ENCODE peak calls at places on chromosomes 16 and 17, in ten cellular contexts. S is neural progenitor cell; T is BJ; A is heart right ventricle; G is psoas muscle; I is CD4-positive, alpha-beta T cell; E is neural crest cell; O is fibroblast of pulmonary artery; R is AG09309; K is Calu3. U is an unnamed sample.

GRCh38 chr16:47887496-47887895 is 268.3 kb downstream of the ABCC12 start:
- DNase-seq in A (no peak), O (peak), K (no peak), I (no peak), E (no peak), G (no peak), T (no peak), S (peak), R (no peak), U (no peak)

GRCh38 chr16:85524630-85525463 is 88.3 kb upstream of the GSE1 start:
- DNase-seq in A (peak), R (no peak), G (peak), T (no peak), E (no peak), K (peak), O (peak), S (peak), I (no peak), U (no peak)

GRCh38 chr16:8519179-8519578 is 71.1 kb downstream of the TMEM114 start:
- DNase-seq in T (no peak), G (no peak), K (no peak), E (no peak), I (no peak), S (no peak), R (no peak), A (no peak), O (no peak), U (no peak)

GRCh38 chr16:47983999-47984580 is 171.7 kb downstream of the ABCC12 start:
- DNase-seq in G (no peak), I (no peak), A (no peak), S (no peak), T (no peak), E (no peak), K (no peak), R (no peak), O (no peak), U (no peak)

GRCh38 chr16:30609002-30609927 is 924 bp downstream of the ZNF689 start:
- DNase-seq in O (peak), R (no peak), S (peak), A (peak), T (no peak), E (peak), G (peak), I (peak), K (peak), U (peak)

GRCh38 chr17:51660266-51660665 is 399.9 kb downstream of the UTP18 start:
- DNase-seq in O (no peak), A (no peak), T (no peak), I (no peak), E (no peak), K (no peak), S (no peak), R (no peak), G (no peak), U (no peak)

GRCh38 chr16:2483160-2483559 is 8.2 kb downstream of the TBC1D24 start:
- DNase-seq in S (no peak), R (no peak), G (no peak), I (no peak), E (no peak), O (no peak), T (no peak), K (no peak), A (no peak), U (peak)

GRCh38 chr16:57800213-57801097 is 1.8 kb downstream of the KIFC3 start:
- DNase-seq in T (no peak), I (no peak), O (no peak), S (no peak), A (no peak), E (no peak), G (no peak), K (no peak), R (no peak), U (no peak)

GRCh38 chr16:782766-783403 is 5.3 kb downstream of the RPUSD1 start:
- DNase-seq in O (no peak), I (no peak), K (no peak), R (no peak), S (no peak), G (no peak), E (no peak), T (no peak), A (no peak), U (no peak)

GRCh38 chr16:2009302-2009711 is 314 bp downstream of the ZNF598 start:
- DNase-seq in S (no peak), G (no peak), A (no peak), R (no peak), E (no peak), I (no peak), K (peak), T (no peak), O (no peak), U (no peak)

GRCh38 chr16:22732315-22732840 is 81.6 kb upstream of the HS3ST2 start:
- DNase-seq in A (no peak), R (no peak), I (no peak), E (no peak), K (no peak), S (no peak), T (no peak), G (no peak), O (no peak), U (no peak)

GRCh38 chr17:76467366-76467765 is at the start of gene AANAT:
- DNase-seq in S (peak), O (no peak), K (no peak), T (no peak), E (no peak), I (no peak), R (no peak), G (no peak), A (no peak), U (peak)

GRCh38 chr16:84330685-84331050 is 36.0 kb downstream of the WFDC1 start:
- DNase-seq in K (no peak), T (no peak), A (no peak), E (no peak), S (no peak), I (no peak), R (no peak), O (no peak), G (no peak), U (no peak)

GRCh38 chr17:35341465-35341992 is 31.9 kb downstream of the SLFN11 start:
- DNase-seq in E (no peak), G (no peak), I (no peak), A (no peak), S (no peak), R (no peak), O (no peak), K (no peak), T (no peak), U (no peak)

GRCh38 chr16:73033271-73033998 is 14.5 kb downstream of the ZFHX3 start:
- DNase-seq in I (no peak), A (no peak), E (peak), K (no peak), O (no peak), S (peak), G (no peak), T (no peak), R (no peak), U (no peak)

GRCh38 chr16:73032548-73033270 is 15.2 kb downstream of the ZFHX3 start:
- DNase-seq in T (no peak), R (no peak), S (peak), O (no peak), A (no peak), G (no peak), I (no peak), K (no peak), E (no peak), U (no peak)

GRCh38 chr16:73028263-73028662 is 19.7 kb downstream of the ZFHX3 start:
- DNase-seq in O (no peak), I (no peak), A (no peak), K (no peak), S (no peak), T (no peak), E (no peak), G (no peak), R (no peak), U (no peak)

GRCh38 chr16:73028721-73029361 is 19.1 kb downstream of the ZFHX3 start:
- DNase-seq in I (no peak), O (no peak), A (no peak), T (no peak), S (no peak), G (no peak), R (no peak), K (no peak), E (no peak), U (no peak)

DNA sequence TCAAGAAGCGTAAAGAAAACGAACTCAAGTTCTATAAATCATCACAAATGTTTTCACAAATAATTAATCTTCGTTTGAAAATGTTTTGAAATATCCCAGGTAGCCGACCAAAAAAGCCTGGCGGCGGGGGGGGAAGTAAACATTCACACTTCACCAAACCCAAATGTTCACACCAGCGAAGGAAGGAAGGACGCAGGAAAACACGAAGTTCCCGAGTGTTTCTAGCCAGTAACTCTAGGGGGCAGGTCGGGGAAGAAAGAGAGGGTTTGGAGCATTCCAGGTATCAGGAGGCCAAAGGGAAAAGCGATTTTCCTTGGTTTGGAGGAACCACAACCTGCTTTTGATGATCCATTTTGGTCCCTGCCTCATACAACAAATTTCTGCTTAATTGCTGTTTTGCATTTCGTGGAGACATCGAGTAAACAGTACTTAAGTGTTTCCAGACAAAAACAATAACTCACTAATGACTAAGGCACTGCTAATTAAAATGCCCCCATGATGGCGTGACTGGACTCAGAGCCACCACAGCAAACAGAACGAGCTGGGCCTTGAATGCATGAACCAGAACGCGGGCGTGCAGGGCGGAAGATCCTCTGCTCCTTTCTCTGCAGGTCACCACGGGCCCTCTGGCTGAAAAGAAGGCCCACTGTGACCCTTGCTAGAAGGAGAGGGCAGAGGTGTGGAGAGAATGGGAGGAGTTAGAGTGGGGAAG is 16.6 kb downstream of the ZFHX3 start:
- DNase-seq in A (no peak), I (no peak), R (no peak), O (no peak), T (peak), G (no peak), K (no peak), E (no peak), S (no peak), U (no peak)
- TF ChIP-seq CTCF in A (no peak), I (no peak), R (peak), O (no peak), T (peak), G (no peak), K (no peak), E (peak), S (peak), U (no peak)

GRCh38 chr17:45221997-45222272 is 250 bp downstream of the FMNL1 start:
- DNase-seq in O (no peak), K (no peak), R (no peak), T (no peak), G (no peak), E (no peak), A (peak), S (peak), I (no peak), U (peak)
- TF ChIP-seq CTCF in O (no peak), K (no peak), R (no peak), T (no peak), G (no peak), E (no peak), A (no peak), S (no peak), I (no peak), U (no peak)

GRCh38 chr17:49874911-49875310 is 27.0 kb upstream of the TAC4 start:
- DNase-seq in O (no peak), K (no peak), R (no peak), E (no peak), I (no peak), A (no peak), T (no peak), S (no peak), G (no peak), U (no peak)

GRCh38 chr17:49872776-49873377 is 25.0 kb upstream of the TAC4 start:
- DNase-seq in S (no peak), R (no peak), E (no peak), T (no peak), A (no peak), K (no peak), G (no peak), I (no peak), O (no peak), U (no peak)

GRCh38 chr17:49875690-49876089 is 27.8 kb upstream of the TAC4 start:
- DNase-seq in S (peak), K (no peak), T (no peak), O (no peak), I (no peak), R (no peak), G (no peak), A (no peak), E (no peak), U (no peak)

GRCh38 chr17:49873926-49874325 is 26.1 kb upstream of the TAC4 start:
- DNase-seq in G (no peak), A (no peak), E (no peak), O (no peak), T (no peak), R (no peak), I (no peak), K (no peak), S (no peak), U (no peak)

DNA sequence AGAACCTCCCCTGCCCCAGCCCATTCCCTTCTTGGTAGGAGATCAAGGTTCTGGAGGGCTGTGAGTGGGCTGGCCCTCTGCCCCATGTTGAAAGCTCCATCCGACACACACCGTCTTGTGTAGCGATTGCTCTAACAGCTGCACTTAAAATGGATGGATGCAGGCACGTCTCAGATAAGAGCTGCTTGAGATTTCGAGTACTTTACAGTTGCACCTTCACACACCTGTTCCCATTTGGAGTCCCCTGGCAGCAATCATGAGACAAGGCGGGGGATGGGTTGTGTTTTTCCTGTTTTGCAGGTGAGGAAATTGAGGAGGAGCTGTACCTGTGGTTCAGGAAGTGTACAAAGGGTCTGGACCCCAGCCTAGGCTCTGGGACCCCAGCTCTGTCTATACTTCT is 25.6 kb upstream of the TAC4 start:
- DNase-seq in O (no peak), T (no peak), A (no peak), K (no peak), R (no peak), G (no peak), E (no peak), S (no peak), I (no peak), U (no peak)
- TF ChIP-seq CTCF in O (no peak), T (no peak), A (no peak), K (no peak), R (no peak), G (no peak), E (no peak), S (no peak), I (no peak), U (no peak)

GRCh38 chr17:74385201-74385600 is 17.9 kb downstream of the GPR142 start:
- DNase-seq in K (no peak), R (no peak), A (no peak), E (no peak), T (no peak), O (no peak), S (no peak), G (no peak), I (no peak), U (no peak)

GRCh38 chr17:74379495-74380085 is 12.3 kb downstream of the GPR142 start:
- DNase-seq in G (peak), R (peak), E (peak), I (peak), T (no peak), O (peak), K (peak), S (peak), A (peak), U (peak)

GRCh38 chr17:74380959-74381808 is 13.9 kb downstream of the GPR142 start:
- DNase-seq in E (no peak), K (no peak), S (no peak), R (no peak), O (no peak), T (no peak), I (no peak), A (no peak), G (no peak), U (no peak)

GRCh38 chr17:74383140-74383539 is 15.8 kb downstream of the GPR142 start:
- DNase-seq in S (no peak), I (no peak), O (no peak), R (no peak), A (no peak), G (no peak), T (no peak), K (no peak), E (no peak), U (no peak)

DNA sequence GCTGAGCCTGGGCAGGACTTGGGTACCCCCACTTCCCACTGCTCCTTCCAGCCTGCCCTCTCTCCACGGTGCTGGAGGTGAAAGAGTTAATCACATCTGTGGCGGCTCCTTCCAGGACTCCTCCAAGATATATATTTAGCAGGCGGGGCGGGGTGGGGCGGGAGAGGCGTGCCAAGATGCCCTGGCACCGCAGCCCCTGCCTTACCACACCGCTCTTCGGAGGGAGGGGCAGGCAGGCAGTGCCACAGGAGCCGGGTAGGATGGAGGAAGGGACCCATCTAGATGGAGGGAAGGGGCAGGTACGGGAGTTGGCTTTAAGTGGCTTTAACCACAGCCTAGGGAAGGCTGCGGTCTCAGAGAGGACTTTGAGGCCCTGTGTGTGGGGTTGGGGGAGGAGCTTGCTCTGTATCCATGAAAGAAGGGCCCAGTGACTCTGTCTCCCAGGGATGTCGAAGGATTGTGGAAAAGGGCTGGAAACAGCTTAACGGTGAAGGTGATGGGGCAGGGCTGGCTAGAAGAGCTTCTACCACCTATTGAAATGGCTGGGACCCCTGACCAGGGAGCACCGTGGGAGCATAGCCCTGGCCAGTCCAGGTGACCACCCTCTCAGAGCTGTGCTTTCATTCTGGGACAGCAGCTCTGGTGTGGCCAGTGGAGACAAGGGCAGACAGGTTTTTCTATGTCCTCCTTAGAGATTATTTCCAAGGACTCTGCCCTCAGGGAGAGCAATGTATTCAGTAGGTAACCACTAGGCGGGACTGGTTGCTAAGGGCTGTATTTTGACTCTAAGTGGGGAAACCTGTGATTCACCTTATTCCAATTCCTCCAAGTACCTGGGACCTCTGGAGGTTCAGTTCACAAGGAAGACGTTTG is 13.0 kb downstream of the GPR142 start:
- DNase-seq in E (no peak), I (no peak), A (no peak), O (no peak), S (peak), T (no peak), G (peak), K (peak), R (no peak), U (no peak)
- TF ChIP-seq CTCF in E (no peak), I (no peak), A (no peak), O (no peak), S (no peak), T (no peak), G (no peak), K (peak), R (no peak), U (no peak)

DNA sequence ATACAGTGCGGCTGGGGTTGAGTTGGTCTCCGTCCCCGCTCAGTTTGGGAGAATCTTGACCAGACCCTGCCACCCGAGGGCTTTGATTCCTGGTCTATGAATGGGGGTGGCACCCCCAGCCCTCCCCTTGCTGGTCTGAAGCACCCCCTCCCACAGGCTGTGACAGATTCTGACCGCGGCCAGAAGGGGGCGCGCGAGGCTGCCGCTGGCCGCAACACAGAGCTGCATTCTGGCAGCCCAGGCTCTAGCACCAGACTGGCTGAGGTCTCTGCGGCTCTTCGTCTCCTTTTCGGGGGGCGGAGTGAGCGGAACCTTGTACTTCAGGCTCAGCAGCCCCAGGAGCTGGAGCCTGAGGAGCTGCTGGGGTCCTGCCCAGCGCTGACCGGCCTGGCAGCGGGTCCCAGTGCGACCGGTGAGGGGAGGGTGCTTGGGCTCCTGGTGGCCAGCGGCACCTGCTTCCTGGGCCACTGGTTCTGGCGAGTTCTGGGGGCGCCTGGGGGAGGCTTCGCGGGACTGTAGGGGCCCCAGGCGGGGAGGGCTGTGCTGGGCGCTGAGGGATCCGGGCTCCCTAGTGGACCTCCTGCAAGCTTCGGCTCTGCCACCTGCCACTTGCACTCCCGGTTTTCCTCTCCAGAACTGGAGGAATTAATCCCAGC is 1011.6 kb downstream of the KCNJ18 start:
- DNase-seq in T (no peak), A (no peak), K (no peak), G (no peak), E (no peak), O (no peak), I (no peak), S (no peak), R (no peak), U (no peak)
- TF ChIP-seq CTCF in T (no peak), A (no peak), K (no peak), G (no peak), E (no peak), O (no peak), I (no peak), S (no peak), R (peak), U (no peak)

GRCh38 chr16:49189286-49189685 is 92.4 kb downstream of the CBLN1 start:
- DNase-seq in S (no peak), T (no peak), A (no peak), E (no peak), K (no peak), O (no peak), G (no peak), I (no peak), R (no peak), U (no peak)

GRCh38 chr16:49179714-49180330 is 101.8 kb downstream of the CBLN1 start:
- DNase-seq in I (no peak), T (no peak), O (no peak), E (no peak), R (no peak), K (no peak), S (no peak), G (no peak), A (no peak), U (no peak)

GRCh38 chr16:49181812-49182211 is 99.8 kb downstream of the CBLN1 start:
- DNase-seq in I (no peak), R (no peak), A (no peak), G (no peak), E (no peak), K (no peak), O (no peak), T (no peak), S (peak), U (no peak)

GRCh38 chr16:49183911-49184310 is 97.7 kb downstream of the CBLN1 start:
- DNase-seq in E (peak), R (no peak), S (peak), A (no peak), T (no peak), O (no peak), I (no peak), K (peak), G (no peak), U (peak)
- TF ChIP-seq CTCF in E (peak), R (no peak), S (peak), A (peak), T (peak), O (no peak), I (no peak), K (no peak), G (peak), U (peak)